ENCODE peak calls at places on chromosomes 1 and 21, in five cellular contexts. S is CD8-positive, alpha-beta memory T cell; H is HTR-8/SVneo; T is stimulated activated CD4-positive, alpha-beta T cell treated with anti-CD3 and anti-CD28 coated beads, Interleukin-2, amount 100 ng/mL, for 48 hours; I is PC-9. J is an unnamed sample.

GRCh38 chr1:41313661-41314131 is 47.5 kb upstream of the FOXO6 start:
- DNase-seq in H (no peak), I (no peak), S (no peak), T (peak), J (no peak)

GRCh38 chr1:63774617-63775417 is 1.0 kb downstream of the ROR1 start:
- DNase-seq in H (peak), S (no peak), I (no peak), T (no peak), J (peak)

GRCh38 chr1:53576381-53576801 is 117.2 kb downstream of the DMRTB1 start:
- DNase-seq in H (no peak), T (no peak), S (no peak), I (no peak), J (no peak)

GRCh38 chr1:159991513-159991912 is 37.5 kb upstream of the SLAMF9 start:
- DNase-seq in I (no peak), T (no peak), H (no peak), S (no peak), J (no peak)

GRCh38 chr1:156119503-156120209 is 5.1 kb downstream of the LMNA start:
- DNase-seq in H (peak), T (no peak), S (peak), I (peak), J (no peak)

GRCh38 chr1:233373226-233373625 is 45.7 kb downstream of the MAP3K21 start:
- DNase-seq in I (no peak), H (no peak), T (no peak), S (no peak), J (no peak)

GRCh38 chr21:37071561-37072238 is 1.2 kb downstream of the PIGP start:
- DNase-seq in H (peak), T (peak), I (peak), S (no peak), J (no peak)

GRCh38 chr1:225825606-225826005 is 15.7 kb downstream of the EPHX1 start:
- DNase-seq in T (no peak), S (no peak), H (no peak), I (no peak), J (no peak)

GRCh38 chr1:181134543-181135461 is 46.3 kb downstream of the IER5 start:
- DNase-seq in T (no peak), S (no peak), I (peak), H (peak), J (no peak)

GRCh38 chr1:198823626-198824025 is 184.8 kb downstream of the PTPRC start:
- DNase-seq in S (no peak), I (no peak), H (no peak), T (no peak), J (no peak)

GRCh38 chr1:202831906-202832305 is 21.2 kb downstream of the PCAT6 start:
- DNase-seq in T (no peak), S (no peak), H (no peak), I (no peak), J (no peak)

GRCh38 chr21:39003982-39004775 is 179.1 kb downstream of the PSMG1 start:
- DNase-seq in I (no peak), S (no peak), T (no peak), H (no peak), J (no peak)

GRCh38 chr1:55143686-55144085 is 71.5 kb downstream of the USP24 start:
- DNase-seq in S (no peak), I (peak), H (no peak), T (no peak), J (no peak)

GRCh38 chr1:65872258-65872657 is 79.6 kb downstream of the PDE4B start:
- DNase-seq in H (no peak), T (no peak), S (no peak), I (no peak), J (no peak)

GRCh38 chr1:36703526-36704208 is 221.0 kb upstream of the CSF3R start:
- DNase-seq in I (peak), S (peak), H (peak), T (peak), J (peak)